ENCODE peak calls at places on chromosomes 11 and 22, in five cellular contexts. One of them, this sample, is unnamed.

GRCh38 chr11:124717421-124717785 is 22.3 kb upstream of the NRGN start:
- DNase-seq in lower lobe of right lung: no peak
- DNase-seq in uterus: no peak
- DNase-seq in tibial nerve: no peak
- DNase-seq in heart left ventricle: no peak
- DNase-seq in this sample: no peak

GRCh38 chr11:14300661-14301304 is 58.2 kb downstream of the RRAS2 start:
- DNase-seq in lower lobe of right lung: no peak
- DNase-seq in tibial nerve: peak; percentile 17
- DNase-seq in heart left ventricle: no peak
- DNase-seq in uterus: peak; percentile 43
- DNase-seq in this sample: peak; percentile 81

GRCh38 chr11:27496461-27496860 is 10.1 kb downstream of the LIN7C start:
- DNase-seq in uterus: no peak
- DNase-seq in tibial nerve: no peak
- DNase-seq in lower lobe of right lung: no peak
- DNase-seq in heart left ventricle: no peak
- DNase-seq in this sample: no peak

GRCh38 chr11:35486446-35486845 is 39.0 kb downstream of the PAMR1 start:
- DNase-seq in tibial nerve: no peak
- DNase-seq in lower lobe of right lung: no peak
- DNase-seq in heart left ventricle: no peak
- DNase-seq in uterus: no peak
- DNase-seq in this sample: no peak

GRCh38 chr11:9208726-9209501 is 56.2 kb downstream of the DENND5A start:
- DNase-seq in heart left ventricle: no peak
- DNase-seq in lower lobe of right lung: no peak
- DNase-seq in tibial nerve: no peak
- DNase-seq in uterus: no peak
- DNase-seq in this sample: no peak

GRCh38 chr11:121318848-121319834 is 26.6 kb downstream of the SC5D start:
- DNase-seq in uterus: no peak
- DNase-seq in heart left ventricle: no peak
- DNase-seq in lower lobe of right lung: no peak
- DNase-seq in tibial nerve: no peak
- DNase-seq in this sample: no peak

GRCh38 chr22:49960159-49960966 is at the start of gene PIM3:
- DNase-seq in tibial nerve: peak; percentile 88
- DNase-seq in heart left ventricle: peak; percentile 97
- DNase-seq in lower lobe of right lung: peak; percentile 96
- DNase-seq in uterus: peak; percentile 93
- DNase-seq in this sample: peak; percentile 96

GRCh38 chr11:85776951-85777602 is 33.9 kb downstream of the SYTL2 start:
- DNase-seq in lower lobe of right lung: no peak
- DNase-seq in uterus: no peak
- DNase-seq in heart left ventricle: no peak
- DNase-seq in tibial nerve: no peak
- DNase-seq in this sample: no peak

GRCh38 chr22:27801197-27801615 is 350 bp downstream of the MN1 start:
- DNase-seq in lower lobe of right lung: no peak
- DNase-seq in uterus: no peak
- DNase-seq in tibial nerve: no peak
- DNase-seq in heart left ventricle: peak; percentile 65
- DNase-seq in this sample: no peak

GRCh38 chr11:134958336-134958640 is 546.2 kb upstream of the B3GAT1 start:
- DNase-seq in heart left ventricle: no peak
- DNase-seq in uterus: no peak
- DNase-seq in tibial nerve: no peak
- DNase-seq in lower lobe of right lung: no peak
- DNase-seq in this sample: peak; percentile 44

GRCh38 chr22:41361716-41362310 is 19.9 kb upstream of the TEF start:
- DNase-seq in heart left ventricle: no peak
- DNase-seq in uterus: no peak
- DNase-seq in tibial nerve: no peak
- DNase-seq in lower lobe of right lung: no peak
- DNase-seq in this sample: no peak

GRCh38 chr22:21447694-21448402 is 19.3 kb upstream of the TMEM191C start:
- DNase-seq in tibial nerve: no peak
- DNase-seq in heart left ventricle: no peak
- DNase-seq in lower lobe of right lung: peak; percentile 38
- DNase-seq in uterus: no peak
- DNase-seq in this sample: no peak

GRCh38 chr11:73184953-73185671 is 33.0 kb upstream of the P2RY2 start:
- DNase-seq in uterus: peak; percentile 33
- DNase-seq in lower lobe of right lung: peak; percentile 79
- DNase-seq in tibial nerve: no peak
- DNase-seq in heart left ventricle: peak; percentile 88
- DNase-seq in this sample: peak; percentile 77

GRCh38 chr11:117744471-117745280 is 52.3 kb downstream of the DSCAML1 start:
- DNase-seq in lower lobe of right lung: no peak
- DNase-seq in uterus: no peak
- DNase-seq in heart left ventricle: no peak
- DNase-seq in tibial nerve: no peak
- DNase-seq in this sample: no peak

GRCh38 chr11:72144807-72145565 is 9.5 kb downstream of the FOLR3 start:
- DNase-seq in heart left ventricle: no peak
- DNase-seq in tibial nerve: no peak
- DNase-seq in uterus: no peak
- DNase-seq in lower lobe of right lung: no peak
- DNase-seq in this sample: no peak

GRCh38 chr22:40128989-40129388 is 48.7 kb upstream of the TNRC6B start:
- DNase-seq in tibial nerve: no peak
- DNase-seq in uterus: no peak
- DNase-seq in heart left ventricle: no peak
- DNase-seq in lower lobe of right lung: no peak
- DNase-seq in this sample: no peak

GRCh38 chr11:18723991-18724390 is 2.0 kb downstream of the IGSF22 start:
- DNase-seq in uterus: no peak
- DNase-seq in tibial nerve: no peak
- DNase-seq in heart left ventricle: no peak
- DNase-seq in lower lobe of right lung: no peak
- DNase-seq in this sample: no peak

GRCh38 chr11:2293396-2294339 is 8.1 kb downstream of the C11orf21 start:
- DNase-seq in uterus: peak; percentile 8
- DNase-seq in heart left ventricle: peak; percentile 47
- DNase-seq in lower lobe of right lung: peak; percentile 54
- DNase-seq in tibial nerve: no peak
- DNase-seq in this sample: peak; percentile 55

GRCh38 chr22:31586137-31586920 is 75.7 kb downstream of the PISD start:
- DNase-seq in heart left ventricle: no peak
- DNase-seq in uterus: no peak
- DNase-seq in lower lobe of right lung: no peak
- DNase-seq in tibial nerve: no peak
- DNase-seq in this sample: peak; percentile 71

GRCh38 chr11:99693941-99694492 is 673.3 kb downstream of the CNTN5 start:
- DNase-seq in tibial nerve: no peak
- DNase-seq in uterus: no peak
- DNase-seq in heart left ventricle: no peak
- DNase-seq in lower lobe of right lung: no peak
- DNase-seq in this sample: no peak

GRCh38 chr11:2827792-2828191 is 57.8 kb downstream of the CDKN1C start:
- DNase-seq in lower lobe of right lung: peak; percentile 32
- DNase-seq in tibial nerve: no peak
- DNase-seq in heart left ventricle: peak; percentile 32
- DNase-seq in uterus: no peak
- DNase-seq in this sample: no peak

GRCh38 chr11:47856186-47856585 is 8.0 kb upstream of the NUP160 start:
- DNase-seq in uterus: no peak
- DNase-seq in heart left ventricle: no peak
- DNase-seq in lower lobe of right lung: no peak
- DNase-seq in tibial nerve: no peak
- DNase-seq in this sample: no peak

GRCh38 chr11:134063991-134064747 is 4.7 kb upstream of the JAM3 start:
- DNase-seq in uterus: no peak
- DNase-seq in lower lobe of right lung: no peak
- DNase-seq in heart left ventricle: no peak
- DNase-seq in tibial nerve: no peak
- DNase-seq in this sample: no peak

GRCh38 chr11:60208146-60208895 is 25.4 kb upstream of the MS4A6A start:
- DNase-seq in heart left ventricle: no peak
- DNase-seq in lower lobe of right lung: no peak
- DNase-seq in tibial nerve: no peak
- DNase-seq in uterus: no peak
- DNase-seq in this sample: no peak

GRCh38 chr11:19633276-19633675 is 79.4 kb upstream of the NAV2 start:
- DNase-seq in tibial nerve: peak; percentile 34
- DNase-seq in uterus: peak; percentile 40
- DNase-seq in heart left ventricle: peak; percentile 60
- DNase-seq in lower lobe of right lung: peak; percentile 85
- DNase-seq in this sample: peak; percentile 88

GRCh38 chr11:122069946-122070345 is 46.1 kb downstream of the BLID start:
- DNase-seq in lower lobe of right lung: peak; percentile 66
- DNase-seq in tibial nerve: peak; percentile 72
- DNase-seq in heart left ventricle: no peak
- DNase-seq in uterus: peak; percentile 54
- DNase-seq in this sample: peak; percentile 70

GRCh38 chr11:46417711-46418110 is 26.1 kb upstream of the CHRM4 start:
- DNase-seq in lower lobe of right lung: no peak
- DNase-seq in uterus: no peak
- DNase-seq in tibial nerve: no peak
- DNase-seq in heart left ventricle: no peak
- DNase-seq in this sample: no peak

GRCh38 chr11:46418751-46419150 is 27.2 kb upstream of the CHRM4 start:
- DNase-seq in uterus: no peak
- DNase-seq in tibial nerve: no peak
- DNase-seq in heart left ventricle: no peak
- DNase-seq in lower lobe of right lung: no peak
- DNase-seq in this sample: no peak

GRCh38 chr11:46414899-46415298 is 23.3 kb upstream of the CHRM4 start:
- DNase-seq in tibial nerve: no peak
- DNase-seq in uterus: no peak
- DNase-seq in lower lobe of right lung: no peak
- DNase-seq in heart left ventricle: no peak
- DNase-seq in this sample: no peak

GRCh38 chr11:46414466-46414796 is 22.9 kb upstream of the CHRM4 start:
- DNase-seq in uterus: no peak
- DNase-seq in heart left ventricle: no peak
- DNase-seq in lower lobe of right lung: no peak
- DNase-seq in tibial nerve: no peak
- DNase-seq in this sample: no peak

DNA sequence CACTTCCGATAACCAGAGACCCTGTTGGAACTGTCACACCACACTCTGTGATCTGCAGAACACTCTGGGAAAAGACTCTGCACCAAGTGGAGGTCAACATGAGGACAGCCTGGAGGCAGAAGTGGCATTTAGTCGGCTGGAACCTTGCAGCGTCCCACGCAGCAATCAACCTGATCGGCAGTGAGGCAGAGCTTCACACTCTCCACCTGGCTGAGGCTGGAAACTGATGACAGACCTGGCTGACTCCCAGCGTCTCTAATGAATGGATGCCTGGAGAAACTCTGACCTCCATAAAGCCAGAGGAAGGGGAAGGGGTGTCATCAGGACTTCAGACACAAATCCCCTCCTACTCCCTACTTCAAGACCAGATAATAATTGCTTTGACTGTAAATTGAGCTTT is 25.1 kb upstream of the CHRM4 start:
- DNase-seq in lower lobe of right lung: no peak
- DNase-seq in heart left ventricle: no peak
- DNase-seq in tibial nerve: no peak
- DNase-seq in uterus: no peak
- DNase-seq in this sample: no peak
- H3K4me1 ChIP-seq in lower lobe of right lung: no peaks in the 10 kb centered on the region
- H3K4me1 ChIP-seq in heart left ventricle: peaks cover 7% of the 10 kb centered on the region
- H3K4me1 ChIP-seq in tibial nerve: no peaks in the 10 kb centered on the region
- H3K4me1 ChIP-seq in uterus: no peaks in the 10 kb centered on the region
- H3K4me1 ChIP-seq in this sample: no peaks in the 10 kb centered on the region

GRCh38 chr11:61552108-61552635 is 28.7 kb downstream of the SYT7 start:
- DNase-seq in heart left ventricle: no peak
- DNase-seq in lower lobe of right lung: no peak
- DNase-seq in tibial nerve: no peak
- DNase-seq in uterus: no peak
- DNase-seq in this sample: no peak
- H3K4me1 ChIP-seq in heart left ventricle: peaks cover 6% of the 10 kb centered on the region
- H3K4me1 ChIP-seq in lower lobe of right lung: no peaks in the 10 kb centered on the region
- H3K4me1 ChIP-seq in tibial nerve: no peaks in the 10 kb centered on the region
- H3K4me1 ChIP-seq in uterus: no peaks in the 10 kb centered on the region
- H3K4me1 ChIP-seq in this sample: peaks cover 76% of the 10 kb centered on the region

GRCh38 chr22:37165940-37166674 is 16.4 kb upstream of the IL2RB start:
- DNase-seq in uterus: no peak
- DNase-seq in heart left ventricle: peak; percentile 56
- DNase-seq in lower lobe of right lung: peak; percentile 48
- DNase-seq in tibial nerve: no peak
- DNase-seq in this sample: no peak

GRCh38 chr22:37163618-37164534 is 14.2 kb upstream of the IL2RB start:
- DNase-seq in heart left ventricle: no peak
- DNase-seq in uterus: no peak
- DNase-seq in tibial nerve: no peak
- DNase-seq in lower lobe of right lung: peak; percentile 35
- DNase-seq in this sample: no peak

GRCh38 chr22:37166675-37167066 is 17.0 kb upstream of the IL2RB start:
- DNase-seq in heart left ventricle: peak; percentile 93
- DNase-seq in tibial nerve: peak; percentile 68
- DNase-seq in lower lobe of right lung: peak; percentile 90
- DNase-seq in uterus: peak; percentile 84
- DNase-seq in this sample: peak; percentile 89

GRCh38 chr22:37164535-37164887 is 14.8 kb upstream of the IL2RB start:
- DNase-seq in heart left ventricle: no peak
- DNase-seq in lower lobe of right lung: no peak
- DNase-seq in uterus: no peak
- DNase-seq in tibial nerve: no peak
- DNase-seq in this sample: no peak

DNA sequence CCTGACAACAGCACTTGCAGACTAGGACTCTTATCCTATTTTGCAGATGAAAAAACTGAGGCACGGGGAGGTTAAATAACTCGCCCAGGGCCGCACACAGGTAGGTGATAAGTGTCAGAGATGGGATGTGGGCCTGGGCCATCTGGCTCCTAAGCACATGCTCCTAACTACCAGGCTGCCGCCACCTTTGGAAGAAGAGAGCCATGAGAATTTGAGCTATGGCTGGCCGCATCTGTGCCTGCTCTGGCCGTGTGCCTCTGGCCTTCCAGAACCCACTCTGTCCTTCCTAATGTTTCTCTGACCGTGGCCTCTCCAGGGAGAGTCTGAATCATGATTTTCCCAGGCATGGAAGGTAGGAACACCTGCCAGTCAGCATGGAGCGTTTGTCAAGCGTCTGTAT is 15.3 kb upstream of the IL2RB start:
- DNase-seq in heart left ventricle: peak; percentile 21
- DNase-seq in uterus: no peak
- DNase-seq in tibial nerve: no peak
- DNase-seq in lower lobe of right lung: peak; percentile 37
- DNase-seq in this sample: no peak
- H3K4me1 ChIP-seq in heart left ventricle: peaks cover 22% of the 10 kb centered on the region
- H3K4me1 ChIP-seq in uterus: no peaks in the 10 kb centered on the region
- H3K4me1 ChIP-seq in tibial nerve: no peaks in the 10 kb centered on the region
- H3K4me1 ChIP-seq in lower lobe of right lung: peaks cover 10% of the 10 kb centered on the region
- H3K4me1 ChIP-seq in this sample: no peaks in the 10 kb centered on the region

DNA sequence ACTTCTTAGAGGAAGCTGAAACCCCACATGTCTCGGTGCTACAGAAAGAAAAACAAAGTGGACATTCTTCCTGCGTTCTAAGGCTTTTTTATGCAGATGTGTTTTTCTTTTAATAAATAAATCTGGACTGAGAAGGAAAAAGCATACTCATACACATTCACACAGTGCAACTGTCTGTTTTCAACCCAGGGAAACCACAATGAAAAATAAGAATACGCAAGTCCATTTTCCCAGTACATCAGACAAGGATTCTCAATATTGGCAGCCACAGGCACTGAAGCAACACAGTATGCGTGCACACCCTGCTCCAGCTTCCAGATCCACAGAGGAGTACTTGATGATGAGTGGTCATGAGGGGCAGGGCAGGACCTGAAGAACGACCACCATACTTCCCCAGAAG is 86.9 kb downstream of the ETS1 start:
- DNase-seq in tibial nerve: no peak
- DNase-seq in lower lobe of right lung: no peak
- DNase-seq in heart left ventricle: no peak
- DNase-seq in uterus: no peak
- DNase-seq in this sample: no peak
- H3K4me1 ChIP-seq in tibial nerve: no peaks in the 10 kb centered on the region
- H3K4me1 ChIP-seq in lower lobe of right lung: peaks cover 99% of the 10 kb centered on the region
- H3K4me1 ChIP-seq in heart left ventricle: peaks cover 100% of the 10 kb centered on the region
- H3K4me1 ChIP-seq in uterus: peaks cover 14% of the 10 kb centered on the region
- H3K4me1 ChIP-seq in this sample: no peaks in the 10 kb centered on the region

This sample was measured in right atrium auricular region.